ENCODE peak calls at places on chromosomes 1 and 21, in six cellular contexts. X, W, B, T, L and M are unnamed samples.

GRCh38 chr1:81470250-81470649 is 330.5 kb upstream of the ADGRL2 start:
- DNase-seq in B (no peak), W (no peak), L (no peak), T (no peak), X (no peak), M (no peak)

GRCh38 chr1:169885207-169885606 is 8.5 kb downstream of the SCYL3 start:
- DNase-seq in X (no peak), B (no peak), T (peak), W (no peak), L (no peak), M (no peak)

GRCh38 chr1:6259491-6260362 is 1.2 kb downstream of the GPR153 start:
- DNase-seq in B (peak), W (peak), T (peak), X (peak), L (peak), M (peak)

GRCh38 chr1:26322042-26322331 is 4.2 kb downstream of the CD52 start:
- DNase-seq in W (no peak), B (no peak), X (no peak), L (no peak), T (no peak), M (no peak)

GRCh38 chr1:215911406-215911968 is 344.4 kb downstream of the KCTD3 start:
- DNase-seq in L (no peak), W (no peak), B (peak), T (peak), X (no peak), M (no peak)

GRCh38 chr1:218496561-218496960 is 151.4 kb downstream of the TGFB2 start:
- DNase-seq in L (no peak), T (peak), W (no peak), X (no peak), B (peak), M (no peak)

GRCh38 chr1:164637461-164638375 is 78.7 kb downstream of the PBX1 start:
- DNase-seq in X (no peak), L (no peak), T (peak), B (no peak), W (no peak), M (peak)

GRCh38 chr1:1954831-1955441 is 35.9 kb upstream of the TMEM52 start:
- DNase-seq in T (no peak), W (no peak), L (no peak), B (no peak), X (no peak), M (no peak)

GRCh38 chr1:78607944-78608343 is 12.3 kb upstream of the IFI44L start:
- DNase-seq in W (peak), T (no peak), B (no peak), X (no peak), L (no peak), M (no peak)

GRCh38 chr1:206705744-206706297 is 21.1 kb downstream of the MAPKAPK2 start:
- DNase-seq in W (no peak), X (no peak), L (no peak), B (no peak), T (no peak), M (no peak)

GRCh38 chr21:16851054-16851453 is 661.8 kb upstream of the CXADR start:
- DNase-seq in B (no peak), W (no peak), T (no peak), X (no peak), L (no peak), M (no peak)

GRCh38 chr1:63152572-63152971 is 169.8 kb upstream of the FOXD3 start:
- DNase-seq in X (no peak), B (no peak), T (no peak), L (no peak), W (no peak), M (no peak)

GRCh38 chr1:100883963-100884362 is 10.7 kb downstream of the EXTL2 start:
- DNase-seq in L (no peak), X (no peak), W (no peak), T (peak), B (no peak), M (no peak)

GRCh38 chr1:184745110-184745509 is 9.5 kb downstream of the EDEM3 start:
- DNase-seq in B (no peak), L (no peak), W (no peak), T (no peak), X (no peak), M (no peak)

GRCh38 chr1:234517087-234517802 is 38.3 kb upstream of the TARBP1 start:
- DNase-seq in T (no peak), X (no peak), L (no peak), B (no peak), W (no peak), M (no peak)

GRCh38 chr1:209621329-209621728 is 30.9 kb downstream of the LAMB3 start:
- DNase-seq in L (no peak), T (no peak), W (no peak), B (no peak), X (no peak), M (no peak)

GRCh38 chr1:207794861-207795260 is 43.0 kb downstream of the CD46 start:
- DNase-seq in W (no peak), T (no peak), L (no peak), B (no peak), X (no peak), M (no peak)

GRCh38 chr1:192604979-192605620 is 29.5 kb downstream of the RGS1 start:
- DNase-seq in B (no peak), W (no peak), X (no peak), T (no peak), L (no peak), M (no peak)

GRCh38 chr21:46033410-46034404 is 52.1 kb downstream of the COL6A1 start:
- DNase-seq in B (no peak), W (no peak), L (no peak), X (no peak), T (peak), M (no peak)

GRCh38 chr21:41251961-41252642 is 64.5 kb upstream of the FAM3B start:
- DNase-seq in W (no peak), X (no peak), L (no peak), T (peak), B (no peak), M (no peak)

GRCh38 chr1:175232335-175232734 is 39.8 kb upstream of the KIAA0040 start:
- DNase-seq in W (no peak), L (no peak), T (no peak), X (no peak), B (no peak), M (no peak)